ENCODE peak calls at places on chromosomes 12 and 14, in nine cellular contexts. I is fibroblast of the aortic adventitia; W is NCI-H1105 treated with DMSO at 0.1 percent for 48 hours; S is AG08396; N is naive thymus-derived CD8-positive, alpha-beta T cell; J is psoas muscle; F is endothelial cell; K is H9; X is heart right ventricle. Y is an unnamed sample.

GRCh38 chr12:1590083-1590979 is 4.0 kb downstream of the FBXL14 start:
- DNase-seq in K (peak), I (peak), F (no peak), S (no peak), J (no peak), X (peak), W (no peak), N (no peak), Y (peak)

GRCh38 chr12:110289711-110290078 is 8.6 kb downstream of the ATP2A2 start:
- DNase-seq in K (no peak), W (no peak), J (no peak), F (no peak), X (no peak), N (no peak), S (no peak), I (no peak), Y (no peak)

GRCh38 chr12:31880340-31880739 is 78.9 kb upstream of the RESF1 start:
- DNase-seq in X (no peak), F (no peak), W (no peak), K (no peak), J (no peak), N (no peak), I (peak), S (no peak), Y (no peak)

GRCh38 chr12:120247621-120248030 is 17.9 kb downstream of the PXN start:
- DNase-seq in N (no peak), S (no peak), F (no peak), J (no peak), I (peak), X (no peak), K (no peak), W (no peak), Y (no peak)

GRCh38 chr14:39474416-39474911 is 42.2 kb upstream of the FBXO33 start:
- DNase-seq in K (no peak), N (no peak), W (no peak), X (no peak), F (no peak), S (no peak), J (no peak), I (no peak), Y (no peak)

GRCh38 chr12:95848575-95849388 is 10.0 kb upstream of the SNRPF start:
- DNase-seq in J (no peak), S (no peak), N (no peak), X (no peak), F (peak), K (no peak), I (peak), W (peak), Y (no peak)

GRCh38 chr12:47558625-47559345 is 147.0 kb downstream of the RPAP3 start:
- DNase-seq in I (no peak), N (no peak), S (no peak), W (no peak), K (no peak), F (no peak), J (no peak), X (no peak), Y (no peak)

GRCh38 chr12:77742631-77743030 is 88.1 kb upstream of the NAV3 start:
- DNase-seq in N (no peak), W (no peak), K (no peak), X (no peak), F (no peak), J (no peak), I (no peak), S (no peak), Y (no peak)

GRCh38 chr14:97270308-97270707 is 473.1 kb downstream of the VRK1 start:
- DNase-seq in F (no peak), J (no peak), W (no peak), N (no peak), I (no peak), X (no peak), K (no peak), S (no peak), Y (no peak)

Y was measured in tibial artery.